ENCODE peak calls at places on chromosomes 6 and 20, in seven cellular contexts. W is GM13976, C is HFFc6, F is fibroblast of lung, N is BE2C, L is AG04450, P is endodermal cell. O is an unnamed sample.

GRCh38 chr20:49701313-49701731 is 12.4 kb downstream of the B4GALT5 start:
- DNase-seq in W (no peak), C (peak), F (peak), N (peak), L (no peak), P (no peak), O (no peak)

GRCh38 chr6:14751645-14752173 is 494.2 kb upstream of the JARID2 start:
- DNase-seq in W (no peak), C (no peak), F (no peak), N (no peak), L (no peak), P (no peak), O (no peak)

GRCh38 chr6:25384234-25384633 is 105.1 kb downstream of the CARMIL1 start:
- DNase-seq in W (no peak), C (no peak), F (no peak), N (no peak), L (no peak), P (no peak), O (no peak)

GRCh38 chr6:112163295-112164257 is 76.2 kb downstream of the FAM229B start:
- DNase-seq in W (peak), C (peak), F (peak), N (peak), L (no peak), P (peak), O (peak)

GRCh38 chr6:68642977-68643376 is 7.9 kb downstream of the ADGRB3 start:
- DNase-seq in W (no peak), C (no peak), F (no peak), N (no peak), L (no peak), P (no peak), O (no peak)

GRCh38 chr20:58692579-58693225 is at the start of gene NPEPL1:
- DNase-seq in W (peak), C (no peak), F (peak), N (no peak), L (no peak), P (peak), O (peak)

GRCh38 chr20:33687370-33687915 is 1.3 kb upstream of the E2F1 start:
- DNase-seq in W (no peak), C (no peak), F (peak), N (no peak), L (no peak), P (no peak), O (no peak)

GRCh38 chr20:18908109-18908508 is 94.5 kb downstream of the SCP2D1 start:
- DNase-seq in W (no peak), C (no peak), F (no peak), N (no peak), L (no peak), P (no peak), O (no peak)

GRCh38 chr6:134442073-134442472 is 124.2 kb upstream of the SGK1 start:
- DNase-seq in W (no peak), C (no peak), F (no peak), N (no peak), L (no peak), P (no peak), O (no peak)

GRCh38 chr6:149334201-149334600 is 16.7 kb downstream of the TAB2 start:
- DNase-seq in W (no peak), C (peak), F (peak), N (no peak), L (no peak), P (no peak), O (no peak)

GRCh38 chr6:109356237-109356636 is 26.0 kb downstream of the CD164 start:
- DNase-seq in W (no peak), C (no peak), F (no peak), N (no peak), L (no peak), P (no peak), O (no peak)

GRCh38 chr20:3777726-3778629 is 3.3 kb downstream of the SPEF1 start:
- DNase-seq in W (peak), C (peak), F (no peak), N (peak), L (no peak), P (peak), O (peak)

GRCh38 chr20:42083280-42083679 is 465.1 kb upstream of the CHD6 start:
- DNase-seq in W (no peak), C (no peak), F (no peak), N (no peak), L (no peak), P (no peak), O (no peak)

GRCh38 chr6:153032255-153032882 is 29.9 kb upstream of the MTRF1L start:
- DNase-seq in W (no peak), C (peak), F (peak), N (no peak), L (peak), P (no peak), O (no peak)

GRCh38 chr20:44006126-44006525 is 91.5 kb downstream of the TOX2 start:
- DNase-seq in W (no peak), C (no peak), F (no peak), N (no peak), L (no peak), P (peak), O (no peak)

GRCh38 chr6:127205031-127205430 is 61.6 kb upstream of the RNF146 start:
- DNase-seq in W (no peak), C (no peak), F (no peak), N (no peak), L (no peak), P (no peak), O (no peak)

GRCh38 chr6:82955841-82956240 is 109.8 kb downstream of the UBE3D start:
- DNase-seq in W (no peak), C (peak), F (peak), N (no peak), L (peak), P (no peak), O (no peak)

GRCh38 chr6:53982361-53983050 is 128.7 kb upstream of the MLIP start:
- DNase-seq in W (no peak), C (no peak), F (peak), N (no peak), L (no peak), P (no peak), O (no peak)

GRCh38 chr6:35552285-35552917 is 39.7 kb upstream of the TULP1 start:
- DNase-seq in W (peak), C (peak), F (no peak), N (peak), L (no peak), P (peak), O (no peak)

GRCh38 chr20:23826541-23827018 is at the start of gene CST2:
- DNase-seq in W (no peak), C (no peak), F (no peak), N (no peak), L (no peak), P (peak), O (no peak)

GRCh38 chr20:47663354-47664067 is 121.8 kb downstream of the SULF2 start:
- DNase-seq in W (peak), C (peak), F (peak), N (peak), L (peak), P (peak), O (peak)

GRCh38 chr20:21941941-21942805 is 236.7 kb downstream of the PAX1 start:
- DNase-seq in W (no peak), C (no peak), F (no peak), N (no peak), L (no peak), P (no peak), O (no peak)

GRCh38 chr20:23153696-23154341 is 67.7 kb upstream of the CD93 start:
- DNase-seq in W (no peak), C (no peak), F (no peak), N (no peak), L (no peak), P (peak), O (no peak)

GRCh38 chr6:168353041-168353440 is 33.5 kb upstream of the DACT2 start:
- DNase-seq in W (no peak), C (no peak), F (no peak), N (no peak), L (no peak), P (peak), O (no peak)

GRCh38 chr6:97205936-97206335 is 77.1 kb downstream of the MMS22L start:
- DNase-seq in W (no peak), C (no peak), F (no peak), N (no peak), L (no peak), P (no peak), O (no peak)

GRCh38 chr6:3031857-3032256 is 32.2 kb downstream of the NQO2 start:
- DNase-seq in W (no peak), C (no peak), F (no peak), N (no peak), L (no peak), P (no peak), O (no peak)

GRCh38 chr20:35490736-35491181 is 35.4 kb downstream of the CEP250 start:
- DNase-seq in W (peak), C (no peak), F (no peak), N (no peak), L (no peak), P (no peak), O (peak)

GRCh38 chr6:105838156-105838555 is 248.0 kb upstream of the PRDM1 start:
- DNase-seq in W (no peak), C (no peak), F (no peak), N (no peak), L (no peak), P (no peak), O (no peak)

GRCh38 chr6:97282238-97282725 is 734 bp downstream of the MMS22L start:
- DNase-seq in W (peak), C (no peak), F (peak), N (no peak), L (no peak), P (no peak), O (no peak)

GRCh38 chr20:36350439-36350838 is 44.3 kb downstream of the DLGAP4 start:
- DNase-seq in W (no peak), C (no peak), F (no peak), N (no peak), L (no peak), P (no peak), O (no peak)

GRCh38 chr20:52041966-52042365 is 149.6 kb downstream of the ZFP64 start:
- DNase-seq in W (no peak), C (no peak), F (no peak), N (no peak), L (no peak), P (no peak), O (no peak)

GRCh38 chr6:40957616-40958492 is 81.2 kb downstream of the UNC5CL start:
- DNase-seq in W (no peak), C (peak), F (peak), N (no peak), L (peak), P (no peak), O (no peak)

GRCh38 chr6:125780540-125781306 is 10.0 kb upstream of the NCOA7 start:
- DNase-seq in W (peak), C (peak), F (peak), N (peak), L (no peak), P (peak), O (peak)

GRCh38 chr6:125779924-125780539 is 10.7 kb upstream of the NCOA7 start:
- DNase-seq in W (peak), C (peak), F (peak), N (peak), L (peak), P (peak), O (peak)

GRCh38 chr6:125784365-125784764 is 6.4 kb upstream of the NCOA7 start:
- DNase-seq in W (no peak), C (peak), F (peak), N (no peak), L (no peak), P (no peak), O (no peak)

GRCh38 chr6:125781307-125781868 is 9.4 kb upstream of the NCOA7 start:
- DNase-seq in W (peak), C (peak), F (peak), N (no peak), L (no peak), P (no peak), O (no peak)
- TF ChIP-seq CTCF in W (no peak), C (peak), F (no peak), N (peak), L (peak), P (peak), O (no peak)

GRCh38 chr6:161660666-161661571 is 387.1 kb upstream of the AGPAT4 start:
- DNase-seq in W (no peak), C (no peak), F (no peak), N (no peak), L (no peak), P (no peak), O (no peak)
- TF ChIP-seq CTCF in W (no peak), C (no peak), F (no peak), N (peak), L (no peak), P (peak), O (no peak)

DNA sequence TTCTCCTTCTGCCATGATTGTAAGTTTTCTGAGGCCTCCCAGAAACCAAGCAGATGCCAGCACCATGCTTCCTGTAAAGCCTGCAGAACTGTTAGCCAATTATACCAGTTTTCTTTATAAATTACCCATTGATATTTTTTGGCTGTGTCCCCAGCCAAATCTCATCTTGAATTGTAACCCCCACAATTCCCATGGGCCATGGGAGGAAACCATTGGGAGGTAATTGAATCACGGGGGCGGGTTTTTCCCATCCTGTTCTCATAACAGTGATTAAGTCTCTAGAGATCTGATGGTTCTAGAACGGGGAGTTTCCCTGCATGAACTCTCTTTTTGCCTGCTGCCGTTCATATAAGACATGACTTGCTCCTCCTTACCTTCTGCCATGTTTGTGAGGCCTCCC is 788.5 kb downstream of the C6orf118 start:
- DNase-seq in W (no peak), C (no peak), F (no peak), N (no peak), L (no peak), P (no peak), O (no peak)
- TF ChIP-seq CTCF in W (no peak), C (no peak), F (no peak), N (no peak), L (no peak), P (no peak), O (no peak)

DNA sequence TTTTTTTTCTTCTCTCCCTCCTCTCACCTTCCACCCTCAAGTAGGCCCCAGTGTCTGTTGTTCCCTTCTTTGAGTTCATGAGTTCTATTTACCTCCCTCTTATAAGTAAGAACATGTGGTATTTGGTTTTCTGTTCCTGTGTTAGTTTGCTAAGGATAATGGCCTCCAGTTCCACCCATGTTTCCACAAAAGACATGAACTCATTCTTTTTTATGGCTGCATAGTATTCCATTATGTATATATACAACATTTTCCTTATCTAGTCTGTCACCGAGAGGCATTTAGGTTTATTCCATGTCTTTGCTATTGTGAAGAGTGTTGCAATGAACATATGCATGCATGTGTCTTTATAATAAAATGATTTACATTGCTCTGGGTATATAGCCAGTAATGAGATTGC is 147.9 kb downstream of the PDE7B start:
- DNase-seq in W (no peak), C (no peak), F (no peak), N (no peak), L (no peak), P (no peak), O (no peak)
- TF ChIP-seq CTCF in W (no peak), C (no peak), F (no peak), N (no peak), L (no peak), P (no peak), O (no peak)